ENCODE peak calls at places on chromosomes 13 and 19, in six cellular contexts. C is IMR-90, G is PC-9, B is PC-3, S is AG09309, E is fibroblast of mammary gland. W is an unnamed sample.

GRCh38 chr19:787551-787950 is 9.7 kb upstream of the PTBP1 start:
- DNase-seq in S (no peak), B (no peak), C (no peak), G (no peak), E (no peak), W (no peak)

GRCh38 chr19:2477141-2477710 is 1.3 kb downstream of the GADD45B start:
- DNase-seq in S (no peak), C (peak), G (peak), B (peak), E (no peak), W (no peak)

GRCh38 chr19:2014731-2015610 is 543 bp downstream of the BTBD2 start:
- DNase-seq in C (no peak), S (no peak), G (no peak), E (no peak), B (no peak), W (no peak)

GRCh38 chr19:44988896-44989563 is 12.2 kb upstream of the RELB start:
- DNase-seq in S (peak), C (peak), E (peak), B (peak), G (peak), W (no peak)

GRCh38 chr19:41597600-41598041 is 21.7 kb downstream of the CEACAM21 start:
- DNase-seq in G (peak), C (peak), S (peak), B (peak), E (peak), W (peak)

GRCh38 chr19:33052352-33052972 is 12.2 kb downstream of the RHPN2 start:
- DNase-seq in G (peak), E (peak), S (no peak), C (peak), B (peak), W (no peak)

GRCh38 chr19:55342044-55342531 is 2.4 kb downstream of the KMT5C start:
- DNase-seq in E (no peak), B (no peak), G (no peak), C (no peak), S (no peak), W (no peak)

GRCh38 chr19:8302734-8303133 is 5.4 kb downstream of the CD320 start:
- DNase-seq in S (no peak), E (no peak), B (no peak), G (no peak), C (no peak), W (no peak)

GRCh38 chr13:37716395-37716794 is 117.8 kb upstream of the POSTN start:
- DNase-seq in C (peak), B (no peak), E (no peak), S (no peak), G (no peak), W (no peak)

GRCh38 chr13:76148926-76149325 is 512.8 kb downstream of the LMO7 start:
- DNase-seq in G (no peak), S (peak), E (peak), B (peak), C (peak), W (peak)

GRCh38 chr19:47707135-47707925 is 5.9 kb upstream of the EHD2 start:
- DNase-seq in G (peak), C (peak), B (peak), S (no peak), E (peak), W (no peak)

GRCh38 chr13:102073251-102073650 is 328.6 kb downstream of the FGF14 start:
- DNase-seq in G (no peak), B (no peak), E (no peak), C (no peak), S (no peak), W (peak)

GRCh38 chr19:4061683-4062575 is 4.8 kb downstream of the ZBTB7A start:
- DNase-seq in B (peak), S (no peak), E (peak), C (no peak), G (peak), W (no peak)

GRCh38 chr13:45092668-45093067 is 27.6 kb upstream of the GTF2F2 start:
- DNase-seq in B (peak), S (no peak), G (no peak), E (peak), C (no peak), W (no peak)

GRCh38 chr13:107209811-107210210 is 641.9 kb upstream of the ARGLU1 start:
- DNase-seq in G (no peak), C (peak), E (peak), B (peak), S (peak), W (no peak)

GRCh38 chr19:10580979-10581631 is 6.0 kb downstream of the AP1M2 start:
- DNase-seq in S (peak), C (peak), E (peak), B (peak), G (peak), W (peak)

GRCh38 chr13:25821761-25822160 is 230.1 kb downstream of the SHISA2 start:
- DNase-seq in B (no peak), C (no peak), G (no peak), E (no peak), S (no peak), W (no peak)

GRCh38 chr13:107035778-107036177 is 467.8 kb upstream of the ARGLU1 start:
- DNase-seq in C (peak), B (no peak), G (no peak), E (no peak), S (no peak), W (no peak)

GRCh38 chr13:41917641-41918040 is 43.3 kb downstream of the VWA8 start:
- DNase-seq in G (no peak), E (peak), C (peak), B (no peak), S (peak), W (no peak)

GRCh38 chr13:38872693-38873092 is 117.9 kb downstream of the STOML3 start:
- DNase-seq in B (peak), E (peak), C (peak), G (peak), S (no peak), W (no peak)

GRCh38 chr19:55913643-55914268 is 18.4 kb downstream of the NLRP13 start:
- DNase-seq in S (no peak), G (peak), E (no peak), B (peak), C (no peak), W (no peak)

GRCh38 chr13:60617863-60618733 is 221.1 kb downstream of the TDRD3 start:
- DNase-seq in E (peak), S (peak), B (peak), G (peak), C (peak), W (no peak)
- TF ChIP-seq CTCF in E (peak), S (peak), B (peak), G (no peak), C (peak), W (peak)

GRCh38 chr13:29964181-29964845 is 113.9 kb upstream of the UBL3 start:
- DNase-seq in S (no peak), C (no peak), E (no peak), G (no peak), B (no peak), W (no peak)
- H3K4me3 ChIP-seq in S (no peak), C (no peak), E (no peak), G (no peak), B (no peak), W (no peak)

DNA sequence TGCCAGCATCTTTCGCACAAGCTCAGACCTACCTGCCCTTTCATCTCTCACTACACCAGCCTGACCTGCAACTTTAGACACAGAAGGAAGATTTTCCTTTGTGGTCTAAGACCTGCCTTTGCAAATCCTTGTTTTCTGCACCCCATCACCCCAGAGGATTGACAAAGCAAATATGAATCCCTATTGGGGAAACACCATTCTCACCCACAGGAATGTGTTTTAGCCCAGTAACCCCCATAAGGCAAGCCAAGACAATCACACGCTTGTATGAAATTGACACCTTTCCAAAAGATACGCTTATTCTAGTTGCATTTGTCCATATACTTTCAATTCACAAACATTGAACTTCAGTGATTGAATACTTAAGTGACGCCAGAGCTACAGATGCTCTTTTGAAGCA is 55.7 kb downstream of the SPATA13 start:
- DNase-seq in B (no peak), G (no peak), S (no peak), C (no peak), E (no peak), W (no peak)
- TF ChIP-seq CTCF in B (no peak), G (no peak), S (no peak), C (no peak), E (no peak), W (no peak)

DNA sequence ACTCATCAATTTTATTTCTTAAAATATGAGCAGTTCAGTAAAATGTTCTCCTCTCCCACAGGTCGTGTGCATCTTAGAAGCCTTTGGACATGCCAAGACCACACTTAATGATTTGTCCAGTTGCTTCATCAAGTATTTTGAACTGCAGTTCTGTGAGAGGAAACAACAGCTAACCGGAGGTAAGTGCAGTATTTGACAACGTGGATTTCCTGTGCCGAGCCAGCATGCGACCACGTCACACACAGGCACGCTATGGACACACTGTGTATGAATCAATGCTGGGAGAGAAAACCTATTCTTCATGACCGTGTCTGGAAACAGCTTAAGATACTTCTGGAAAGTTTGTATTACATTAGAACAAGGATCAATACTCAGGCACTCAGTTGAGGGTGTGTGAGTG is 268.5 kb downstream of the MYO16 start:
- DNase-seq in B (peak), E (peak), S (no peak), G (no peak), C (peak), W (no peak)
- H3K4me3 ChIP-seq in B (peak), E (peak), S (no peak), G (no peak), C (no peak), W (no peak)

W was measured in retinal pigment epithelial cell.